ENCODE peak calls at places on chromosomes 3 and 15, in seven cellular contexts. O, P, D, B, K, U and T are unnamed samples.

GRCh38 chr3:39290255-39290654 is 10.4 kb upstream of the CX3CR1 start:
- DNase-seq in O (no peak), P (no peak), D (no peak), B (no peak), K (no peak), U (no peak), T (no peak)

GRCh38 chr3:117439812-117440211 is 730.2 kb downstream of the TUSC7 start:
- DNase-seq in O (no peak), P (no peak), D (peak; percentile 1), B (no peak), K (no peak), U (peak; percentile 13), T (no peak)

GRCh38 chr3:150072576-150072975 is 101.9 kb upstream of the PFN2 start:
- DNase-seq in O (no peak), P (no peak), D (no peak), B (no peak), K (no peak), U (no peak), T (no peak)

GRCh38 chr15:34125945-34126344 is 24.1 kb downstream of the PGBD4 start:
- DNase-seq in O (no peak), P (no peak), D (no peak), B (no peak), K (no peak), U (no peak), T (no peak)

GRCh38 chr15:37585966-37586656 is 348.3 kb upstream of the TMCO5A start:
- DNase-seq in O (no peak), P (no peak), D (no peak), B (no peak), K (no peak), U (no peak), T (no peak)

GRCh38 chr3:28172748-28173147 is 68.7 kb upstream of the CMC1 start:
- DNase-seq in O (no peak), P (no peak), D (no peak), B (no peak), K (no peak), U (no peak), T (no peak)

GRCh38 chr3:184981071-184981470 is 169.1 kb downstream of the VPS8 start:
- DNase-seq in O (no peak), P (no peak), D (no peak), B (no peak), K (no peak), U (peak; percentile 78), T (no peak)

GRCh38 chr3:176951144-176951543 is 246.1 kb downstream of the TBL1XR1 start:
- DNase-seq in O (no peak), P (no peak), D (no peak), B (no peak), K (no peak), U (no peak), T (no peak)

GRCh38 chr3:170603770-170604510 is 18.1 kb upstream of the SLC7A14 start:
- DNase-seq in O (no peak), P (no peak), D (no peak), B (no peak), K (no peak), U (no peak), T (no peak)

GRCh38 chr3:64011685-64012084 is 11.6 kb downstream of the PSMD6 start:
- DNase-seq in O (no peak), P (no peak), D (no peak), B (no peak), K (peak; percentile 12), U (no peak), T (no peak)

GRCh38 chr3:52790741-52791140 is 3.9 kb upstream of the ITIH3 start:
- DNase-seq in O (no peak), P (no peak), D (no peak), B (no peak), K (no peak), U (no peak), T (no peak)

GRCh38 chr3:52792961-52793695 is 1.5 kb upstream of the ITIH3 start:
- DNase-seq in O (no peak), P (no peak), D (no peak), B (no peak), K (no peak), U (no peak), T (no peak)

GRCh38 chr3:52791396-52791795 is 3.2 kb upstream of the ITIH3 start:
- DNase-seq in O (no peak), P (no peak), D (no peak), B (no peak), K (no peak), U (no peak), T (no peak)

GRCh38 chr3:52792413-52792812 is 2.2 kb upstream of the ITIH3 start:
- DNase-seq in O (no peak), P (no peak), D (no peak), B (peak; percentile 63), K (peak; percentile 32), U (peak; percentile 58), T (no peak)

DNA sequence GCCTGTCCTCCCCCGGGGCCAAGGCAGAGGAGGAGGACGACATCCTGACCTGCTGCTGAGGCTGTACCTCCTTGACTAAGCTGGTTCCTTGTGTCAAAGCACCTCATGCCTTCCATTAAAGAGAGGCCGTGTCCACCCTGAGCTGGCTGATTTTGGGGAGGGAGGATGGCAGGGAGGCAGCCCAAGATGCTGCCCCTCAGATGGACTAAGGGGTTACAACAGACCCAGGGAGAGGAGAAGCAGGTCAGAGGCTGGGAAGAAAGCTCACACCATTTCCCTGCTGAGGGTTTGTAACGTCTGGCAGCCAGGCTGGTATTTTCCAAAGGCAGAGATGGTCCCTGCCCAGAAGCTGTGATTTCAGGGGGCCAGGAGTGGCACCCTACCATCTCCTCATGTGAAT is 2.7 kb upstream of the ITIH3 start:
- DNase-seq in O (no peak), P (no peak), D (no peak), B (no peak), K (no peak), U (no peak), T (no peak)
- TF ChIP-seq SP1 in O (no peak), P (no peak), D (no peak), B (no peak), K (no peak), U (no peak), T (no peak)

GRCh38 chr15:62474021-62474770 is 309.1 kb upstream of the C2CD4B start:
- DNase-seq in O (no peak), P (no peak), D (no peak), B (no peak), K (no peak), U (no peak), T (no peak)

GRCh38 chr15:62465173-62465572 is 300.1 kb upstream of the C2CD4B start:
- DNase-seq in O (no peak), P (no peak), D (no peak), B (no peak), K (no peak), U (no peak), T (no peak)

GRCh38 chr15:62469874-62470688 is 305.0 kb upstream of the C2CD4B start:
- DNase-seq in O (no peak), P (no peak), D (no peak), B (peak; percentile 41), K (no peak), U (peak; percentile 12), T (peak; percentile 13)

GRCh38 chr15:62472616-62473299 is 307.7 kb upstream of the C2CD4B start:
- DNase-seq in O (peak; percentile 9), P (no peak), D (no peak), B (no peak), K (no peak), U (peak; percentile 54), T (no peak)

GRCh38 chr15:62469478-62469873 is 304.4 kb upstream of the C2CD4B start:
- DNase-seq in O (no peak), P (no peak), D (no peak), B (no peak), K (no peak), U (no peak), T (no peak)
- TF ChIP-seq SP1 in O (no peak), P (no peak), D (no peak), B (no peak), K (no peak), U (no peak), T (no peak)

GRCh38 chr3:158908187-158908762 is 106.4 kb downstream of the MFSD1 start:
- DNase-seq in O (no peak), P (no peak), D (no peak), B (no peak), K (no peak), U (no peak), T (no peak)

GRCh38 chr3:158912621-158913020 is 110.8 kb downstream of the MFSD1 start:
- DNase-seq in O (no peak), P (no peak), D (no peak), B (no peak), K (no peak), U (no peak), T (no peak)

GRCh38 chr3:158912188-158912587 is 110.3 kb downstream of the MFSD1 start:
- DNase-seq in O (no peak), P (no peak), D (no peak), B (no peak), K (peak; percentile 21), U (peak; percentile 1), T (no peak)

GRCh38 chr3:158909870-158910269 is 108.0 kb downstream of the MFSD1 start:
- DNase-seq in O (no peak), P (no peak), D (no peak), B (no peak), K (no peak), U (no peak), T (no peak)

DNA sequence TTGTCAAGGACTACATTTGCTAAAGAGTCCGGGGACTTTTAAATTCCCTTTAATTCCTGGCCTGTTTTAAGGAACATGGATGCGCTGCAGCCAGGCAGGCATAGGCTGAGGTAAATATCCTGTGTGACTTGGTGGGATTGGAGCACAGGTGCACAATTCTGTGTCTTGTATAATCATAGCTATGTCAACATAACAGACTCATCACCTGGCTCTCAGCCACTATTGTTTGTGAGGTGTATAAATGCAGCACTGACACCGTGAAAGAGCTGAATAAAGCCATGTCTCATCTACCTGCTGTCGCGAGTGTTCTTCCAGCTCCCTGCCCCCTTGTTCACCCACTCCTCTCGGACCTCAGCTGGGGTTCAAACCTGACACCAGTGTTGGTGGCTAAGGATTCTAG is 109.7 kb downstream of the MFSD1 start:
- DNase-seq in O (no peak), P (no peak), D (no peak), B (no peak), K (no peak), U (no peak), T (no peak)
- TF ChIP-seq SP1 in O (no peak), P (no peak), D (no peak), B (no peak), K (no peak), U (no peak), T (no peak)

GRCh38 chr3:11530153-11530721 is 113.5 kb downstream of the VGLL4 start:
- DNase-seq in O (no peak), P (no peak), D (no peak), B (no peak), K (no peak), U (peak; percentile 41), T (no peak)
- TF ChIP-seq SP1 in O (no peak), P (no peak), D (no peak), B (no peak), K (no peak), U (no peak), T (no peak)

GRCh38 chr15:46442901-46443590 is 808.2 kb downstream of the SQOR start:
- DNase-seq in O (no peak), P (no peak), D (no peak), B (no peak), K (no peak), U (no peak), T (no peak)
- TF ChIP-seq SP1 in O (no peak), P (no peak), D (no peak), B (no peak), K (no peak), U (no peak), T (no peak)